ENCODE peak calls at places on chromosomes 11 and 22, in five cellular contexts. J, L, O, S and Q are unnamed samples.
A peak's percentile ranks its signal among the peaks of the same experiment; 100 is the strongest.

GRCh38 chr11:2929880-2930704 is 872 bp upstream of the PHLDA2 start:
- DNase-seq in J (peak; percentile 46), L (no peak), O (peak; percentile 28), S (peak; percentile 61), Q (no peak)

GRCh38 chr11:111526501-111526900 is 11.9 kb downstream of the HOATZ start:
- DNase-seq in J (no peak), L (no peak), O (peak; percentile 61), S (peak; percentile 93), Q (no peak)

GRCh38 chr11:95944623-95945022 is 20.7 kb upstream of the MTMR2 start:
- DNase-seq in J (no peak), L (no peak), O (no peak), S (no peak), Q (no peak)

GRCh38 chr11:94129505-94130335 is 1.1 kb downstream of the PANX1 start:
- DNase-seq in J (peak; percentile 56), L (no peak), O (peak; percentile 35), S (peak; percentile 39), Q (no peak)

GRCh38 chr11:45252134-45252856 is 33.8 kb downstream of the SYT13 start:
- DNase-seq in J (peak; percentile 75), L (no peak), O (peak; percentile 49), S (peak; percentile 7), Q (no peak)

GRCh38 chr22:21764038-21764804 is 28.6 kb upstream of the YPEL1 start:
- DNase-seq in J (no peak), L (no peak), O (no peak), S (no peak), Q (no peak)

GRCh38 chr22:41976070-41976901 is 7.0 kb downstream of the SEPTIN3 start:
- DNase-seq in J (no peak), L (no peak), O (no peak), S (no peak), Q (no peak)

GRCh38 chr11:7046474-7046873 is 26.2 kb downstream of the NLRP14 start:
- DNase-seq in J (no peak), L (no peak), O (peak; percentile 42), S (peak; percentile 84), Q (peak; percentile 72)

GRCh38 chr11:44989831-44990566 is 39.3 kb upstream of the TP53I11 start:
- DNase-seq in J (no peak), L (peak; percentile 66), O (peak; percentile 43), S (no peak), Q (no peak)

GRCh38 chr11:19382131-19382611 is 141.4 kb upstream of the E2F8 start:
- DNase-seq in J (no peak), L (no peak), O (no peak), S (no peak), Q (no peak)

GRCh38 chr11:106917973-106918372 is 100.3 kb downstream of the GUCY1A2 start:
- DNase-seq in J (peak; percentile 18), L (no peak), O (no peak), S (peak; percentile 0), Q (no peak)

GRCh38 chr11:123548774-123549173 is 105.7 kb downstream of the SCN3B start:
- DNase-seq in J (no peak), L (no peak), O (no peak), S (no peak), Q (no peak)

GRCh38 chr11:103326070-103326794 is 217.0 kb downstream of the DYNC2H1 start:
- DNase-seq in J (peak; percentile 58), L (no peak), O (peak; percentile 95), S (peak; percentile 78), Q (peak; percentile 64)

GRCh38 chr22:25853902-25854301 is 111.9 kb downstream of the MYO18B start:
- DNase-seq in J (peak; percentile 6), L (no peak), O (no peak), S (no peak), Q (no peak)

GRCh38 chr11:47466701-47467250 is 17.8 kb upstream of the RAPSN start:
- DNase-seq in J (no peak), L (no peak), O (peak; percentile 18), S (no peak), Q (peak; percentile 67)

GRCh38 chr11:68783216-68783821 is 32.0 kb upstream of the TESMIN start:
- DNase-seq in J (no peak), L (no peak), O (no peak), S (no peak), Q (no peak)

GRCh38 chr11:129895126-129896041 is at the start of gene NFRKB:
- DNase-seq in J (peak; percentile 18), L (peak; percentile 71), O (peak; percentile 55), S (peak; percentile 58), Q (no peak)

GRCh38 chr22:29517215-29517908 is 36.2 kb downstream of the THOC5 start:
- DNase-seq in J (no peak), L (no peak), O (no peak), S (no peak), Q (no peak)

GRCh38 chr11:112165049-112165448 is 1.2 kb upstream of the IL18 start:
- DNase-seq in J (no peak), L (no peak), O (no peak), S (no peak), Q (no peak)

GRCh38 chr22:45852826-45853225 is 124.1 kb downstream of the WNT7B start:
- DNase-seq in J (no peak), L (no peak), O (no peak), S (no peak), Q (no peak)
- H3K4me3 ChIP-seq in J (no peak overlapping the region), L (no peak overlapping the region), O (no peak overlapping the region), S (no peak overlapping the region), Q (no peak overlapping the region)

GRCh38 chr11:24779791-24780190 is 282.9 kb downstream of the LUZP2 start:
- DNase-seq in J (no peak), L (no peak), O (no peak), S (no peak), Q (no peak)
- TF ChIP-seq CTCF in J (no peak), L (no peak), O (no peak), S (peak; percentile 17), Q (no peak)

DNA sequence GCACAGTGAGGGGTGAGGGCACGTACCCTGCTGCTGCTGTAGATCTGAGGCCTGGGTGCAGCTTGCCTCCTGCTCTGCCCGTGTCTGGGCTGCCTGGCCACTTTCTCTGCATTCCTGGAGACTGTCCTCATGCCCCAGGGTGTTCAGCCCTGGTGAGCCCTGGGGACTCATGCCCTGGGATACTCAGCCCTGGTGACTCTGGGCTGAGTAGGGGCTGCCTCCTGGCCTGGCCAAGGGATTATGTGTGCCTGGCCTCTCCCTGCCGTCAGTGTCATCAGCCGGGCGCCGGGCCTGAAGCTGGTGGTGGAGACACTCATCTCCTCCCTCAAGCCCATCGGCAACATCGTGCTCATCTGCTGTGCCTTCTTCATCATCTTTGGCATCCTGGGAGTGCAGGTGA is 94.7 kb downstream of the CACNA1I start:
- DNase-seq in J (no peak), L (no peak), O (no peak), S (no peak), Q (no peak)
- H3K4me3 ChIP-seq in J (no peak overlapping the region), L (no peak overlapping the region), O (no peak overlapping the region), S (no peak overlapping the region), Q (no peak overlapping the region)

DNA sequence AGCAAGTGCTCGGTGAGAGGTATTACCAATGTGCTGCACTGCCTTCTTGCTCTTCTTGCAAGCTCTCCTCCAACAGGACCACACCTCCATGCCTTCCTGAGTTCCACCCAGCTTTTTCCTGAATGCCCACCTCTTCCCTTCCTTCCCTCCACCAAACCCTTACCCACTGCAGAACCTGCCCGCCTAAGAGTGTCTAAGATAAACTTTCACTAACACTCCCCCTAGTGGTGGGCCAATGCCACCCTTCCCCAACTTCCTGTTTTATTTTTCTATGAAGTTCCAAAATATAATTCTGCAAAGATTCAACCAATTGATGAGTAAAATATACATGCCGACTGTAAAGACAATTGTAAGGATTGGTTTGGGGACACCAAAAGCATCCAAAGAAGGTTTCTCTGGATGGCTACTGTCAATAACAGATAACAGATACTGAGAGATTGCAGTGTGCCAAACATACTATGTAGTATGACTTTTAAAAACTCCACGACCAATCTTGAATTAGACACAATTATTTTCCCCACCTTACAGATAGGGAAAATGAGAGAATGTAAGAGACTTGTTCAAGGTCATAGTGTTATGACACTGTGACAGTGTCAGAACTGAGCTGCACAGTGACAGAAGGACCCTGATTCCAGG is 38.6 kb upstream of the BMAL1 start:
- DNase-seq in J (peak; percentile 57), L (no peak), O (peak; percentile 51), S (peak; percentile 41), Q (no peak)
- TF ChIP-seq CTCF in J (peak; percentile 95), L (peak; percentile 84), O (peak; percentile 89), S (peak; percentile 76), Q (peak; percentile 82)

GRCh38 chr11:117807482-117808272 is 10.7 kb upstream of the DSCAML1 start:
- DNase-seq in J (peak; percentile 38), L (peak; percentile 91), O (peak; percentile 51), S (peak; percentile 51), Q (peak; percentile 45)

GRCh38 chr11:117805048-117805447 is 8.0 kb upstream of the DSCAML1 start:
- DNase-seq in J (no peak), L (no peak), O (no peak), S (no peak), Q (no peak)

GRCh38 chr11:117806906-117807305 is 9.9 kb upstream of the DSCAML1 start:
- DNase-seq in J (no peak), L (no peak), O (no peak), S (no peak), Q (no peak)

GRCh38 chr11:117808768-117809167 is 11.8 kb upstream of the DSCAML1 start:
- DNase-seq in J (no peak), L (no peak), O (no peak), S (no peak), Q (no peak)

GRCh38 chr11:117809236-117810055 is 12.4 kb upstream of the DSCAML1 start:
- DNase-seq in J (peak; percentile 63), L (peak; percentile 83), O (peak; percentile 40), S (peak; percentile 8), Q (no peak)
- H3K4me3 ChIP-seq in J (peak overlapping the region; percentile 19), L (no peak overlapping the region), O (no peak overlapping the region), S (no peak overlapping the region), Q (no peak overlapping the region)